ENCODE peak calls at places on chromosome 1, in five cellular contexts. J, F, Y, P and D are unnamed samples.
A peak's percentile ranks its signal among the peaks of the same experiment; 100 is the strongest.

GRCh38 chr1:19034721-19035120 is 78.2 kb upstream of the IFFO2 start:
- DNase-seq in J (no peak), Y (peak; percentile 5), P (no peak), F (peak; percentile 60), D (no peak)

GRCh38 chr1:15727866-15728534 is 8.1 kb upstream of the SLC25A34 start:
- DNase-seq in F (no peak), Y (no peak), J (no peak), P (no peak), D (no peak)

GRCh38 chr1:101203812-101204540 is 32.8 kb upstream of the S1PR1 start:
- DNase-seq in Y (no peak), J (no peak), P (no peak), F (no peak), D (peak; percentile 77)

GRCh38 chr1:64161347-64162080 is 41.9 kb upstream of the UBE2U start:
- DNase-seq in J (no peak), F (no peak), Y (no peak), P (no peak), D (no peak)

GRCh38 chr1:78255378-78255777 is 209.6 kb downstream of the GIPC2 start:
- DNase-seq in Y (no peak), J (no peak), P (no peak), F (no peak), D (no peak)

GRCh38 chr1:229183583-229183982 is 87.3 kb upstream of the RAB4A start:
- DNase-seq in P (no peak), F (no peak), Y (no peak), J (no peak), D (no peak)

GRCh38 chr1:62439652-62440371 is 3.0 kb downstream of the USP1 start:
- DNase-seq in P (no peak), Y (no peak), J (no peak), F (no peak), D (no peak)

GRCh38 chr1:39992229-39992628 is 37.3 kb downstream of the MFSD2A start:
- DNase-seq in F (no peak), P (no peak), Y (no peak), J (no peak), D (no peak)

GRCh38 chr1:189597083-189597482 is 880.6 kb downstream of the BRINP3 start:
- DNase-seq in Y (no peak), F (no peak), J (no peak), P (peak; percentile 63), D (no peak)

GRCh38 chr1:160489513-160490261 is 33.4 kb downstream of the SLAMF6 start:
- DNase-seq in Y (no peak), J (no peak), P (no peak), F (no peak), D (no peak)

GRCh38 chr1:180494370-180494769 is 8.0 kb downstream of the ACBD6 start:
- DNase-seq in F (no peak), Y (no peak), P (no peak), J (no peak), D (no peak)

GRCh38 chr1:92910081-92910480 is 51.2 kb downstream of the DIPK1A start:
- DNase-seq in F (no peak), Y (no peak), J (no peak), P (no peak), D (no peak)

GRCh38 chr1:170162385-170163226 is 16.8 kb downstream of the NTMT2 start:
- DNase-seq in P (no peak), Y (no peak), J (no peak), F (no peak), D (no peak)

GRCh38 chr1:223776075-223776814 is 63.9 kb downstream of the CAPN2 start:
- DNase-seq in F (no peak), J (no peak), Y (no peak), P (no peak), D (no peak)

GRCh38 chr1:60620107-60620506 is 462.3 kb upstream of the NFIA start:
- DNase-seq in Y (no peak), J (no peak), F (no peak), P (no peak), D (no peak)

GRCh38 chr1:73100216-73100615 is 817.9 kb upstream of the NEGR1 start:
- DNase-seq in J (no peak), Y (no peak), F (no peak), P (no peak), D (no peak)

GRCh38 chr1:61307422-61308140 is 225.2 kb downstream of the NFIA start:
- DNase-seq in P (no peak), F (no peak), J (no peak), Y (no peak), D (no peak)

GRCh38 chr1:77511440-77511840 is 171.0 kb downstream of the ZZZ3 start:
- DNase-seq in F (no peak), P (no peak), J (no peak), Y (no peak), D (no peak)

GRCh38 chr1:201954263-201955008 is 867 bp upstream of the TIMM17A start:
- DNase-seq in F (no peak), P (no peak), J (no peak), Y (no peak), D (no peak)

GRCh38 chr1:119743776-119744597 is 24.7 kb downstream of the HMGCS2 start:
- DNase-seq in Y (peak; percentile 73), J (no peak), P (peak; percentile 54), F (no peak), D (peak; percentile 69)

GRCh38 chr1:150321826-150322166 is 463 bp downstream of the PRPF3 start:
- DNase-seq in P (no peak), J (no peak), F (no peak), Y (no peak), D (no peak)

GRCh38 chr1:45535988-45536766 is 14.4 kb upstream of the AKR1A1 start:
- DNase-seq in P (no peak), Y (no peak), F (no peak), J (no peak), D (no peak)

GRCh38 chr1:230375149-230375548 is 51.0 kb downstream of the PGBD5 start:
- DNase-seq in P (no peak), Y (no peak), F (no peak), J (no peak), D (no peak)

GRCh38 chr1:156025873-156026272 is 5.1 kb upstream of the SSR2 start:
- DNase-seq in J (no peak), Y (peak; percentile 63), P (peak; percentile 50), F (no peak), D (peak; percentile 79)

GRCh38 chr1:227944931-227945890 is 2.5 kb downstream of the WNT9A start:
- DNase-seq in P (no peak), J (no peak), Y (no peak), F (peak; percentile 74), D (no peak)

GRCh38 chr1:52677407-52677806 is 20.7 kb downstream of the COA7 start:
- DNase-seq in F (no peak), Y (no peak), P (peak; percentile 45), J (no peak), D (no peak)

GRCh38 chr1:42658880-42659337 is 686 bp downstream of the PPIH start:
- DNase-seq in J (no peak), Y (no peak), F (no peak), P (no peak), D (no peak)

GRCh38 chr1:229563701-229564100 is 5.2 kb upstream of the ABCB10 start:
- DNase-seq in J (no peak), F (no peak), P (no peak), Y (no peak), D (no peak)

GRCh38 chr1:98903261-98903660 is 101.4 kb downstream of the PLPPR5 start:
- DNase-seq in Y (no peak), P (no peak), F (no peak), J (no peak), D (no peak)

GRCh38 chr1:98556521-98557158 is 104.9 kb upstream of the SNX7 start:
- DNase-seq in Y (no peak), F (no peak), P (no peak), J (no peak), D (no peak)

GRCh38 chr1:201783572-201783971 is 45.4 kb upstream of the IPO9 start:
- DNase-seq in Y (no peak), J (no peak), F (no peak), P (no peak), D (no peak)

GRCh38 chr1:11387829-11388228 is 91.1 kb upstream of the DISP3 start:
- DNase-seq in F (no peak), P (no peak), J (no peak), Y (no peak), D (no peak)

GRCh38 chr1:208615356-208615755 is 371.2 kb upstream of the PLXNA2 start:
- DNase-seq in F (no peak), Y (no peak), J (no peak), P (no peak), D (no peak)

GRCh38 chr1:32126770-32127169 is 18.9 kb downstream of the KPNA6 start:
- DNase-seq in P (no peak), J (no peak), Y (no peak), F (no peak), D (no peak)
- H3K4me1 ChIP-seq in P (peaks cover 8% of the 10 kb centered on the region), J (peaks cover 35% of the 10 kb centered on the region), Y (no peaks in the 10 kb centered on the region), F (peaks cover 43% of the 10 kb centered on the region), D (no peaks in the 10 kb centered on the region)

DNA sequence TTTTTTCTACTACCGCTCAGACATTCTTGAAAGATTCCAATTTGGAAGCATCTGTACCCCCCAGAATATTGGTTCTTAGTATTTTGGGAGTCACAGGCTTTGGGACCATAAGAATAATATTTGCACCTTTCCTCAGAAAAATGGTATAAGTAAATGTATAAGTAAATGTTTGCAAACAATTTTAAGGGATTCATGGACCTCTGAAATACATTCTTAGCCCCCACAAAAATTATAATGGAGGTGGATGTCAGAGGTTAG is 715 bp downstream of the SRP9 start:
- DNase-seq in F (no peak), Y (no peak), P (no peak), J (no peak), D (no peak)
- H3K4me1 ChIP-seq in F (peaks cover 56% of the 10 kb centered on the region), Y (peaks cover 37% of the 10 kb centered on the region), P (peaks cover 2% of the 10 kb centered on the region), J (peaks cover 63% of the 10 kb centered on the region), D (peaks cover 5% of the 10 kb centered on the region)

DNA sequence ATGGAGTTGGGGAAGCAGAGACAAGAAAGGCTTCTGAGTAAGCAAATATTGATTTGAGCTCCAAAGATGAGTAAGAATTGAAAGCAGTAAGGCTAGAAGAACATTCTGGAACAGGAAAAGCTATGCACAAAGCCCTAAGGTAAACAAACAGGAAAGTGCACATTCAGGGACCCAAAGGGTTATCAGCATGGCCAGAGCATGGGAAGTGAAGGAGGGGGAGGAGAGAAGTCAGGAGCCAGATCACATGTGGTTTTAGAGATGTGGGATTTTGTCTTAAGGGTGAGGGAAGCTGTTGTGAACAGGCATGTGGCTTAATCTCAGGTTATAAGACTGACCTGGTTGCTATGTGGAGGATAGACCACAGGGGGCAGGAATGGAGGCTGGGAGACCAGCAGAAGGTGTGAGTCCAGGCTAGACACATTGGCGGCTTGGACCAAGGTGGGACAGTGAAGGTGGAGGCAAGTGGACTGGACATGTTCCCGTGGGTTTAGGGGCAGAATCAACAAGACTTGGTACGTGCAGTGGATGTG is 7.5 kb downstream of the CSF1 start:
- DNase-seq in P (no peak), F (peak; percentile 18), Y (no peak), J (no peak), D (no peak)
- H3K4me1 ChIP-seq in P (peaks cover 21% of the 10 kb centered on the region), F (peaks cover 5% of the 10 kb centered on the region), Y (peaks cover 12% of the 10 kb centered on the region), J (no peaks in the 10 kb centered on the region), D (peaks cover 3% of the 10 kb centered on the region)

GRCh38 chr1:30516505-30516858 is 206.9 kb downstream of the MATN1 start:
- DNase-seq in Y (no peak), P (no peak), J (no peak), F (peak; percentile 24), D (no peak)

GRCh38 chr1:30513396-30514136 is 209.8 kb downstream of the MATN1 start:
- DNase-seq in Y (no peak), F (peak; percentile 61), P (no peak), J (no peak), D (no peak)

GRCh38 chr1:30515746-30516504 is 207.5 kb downstream of the MATN1 start:
- DNase-seq in F (peak; percentile 39), P (no peak), Y (no peak), J (no peak), D (no peak)

GRCh38 chr1:30514137-30514654 is 209.2 kb downstream of the MATN1 start:
- DNase-seq in P (no peak), Y (no peak), J (no peak), F (peak; percentile 21), D (no peak)

GRCh38 chr1:30514945-30515344 is 208.4 kb downstream of the MATN1 start:
- DNase-seq in P (no peak), F (peak; percentile 47), Y (no peak), J (no peak), D (no peak)
- H3K4me1 ChIP-seq in P (no peaks in the 10 kb centered on the region), F (no peaks in the 10 kb centered on the region), Y (no peaks in the 10 kb centered on the region), J (no peaks in the 10 kb centered on the region), D (no peaks in the 10 kb centered on the region)